ENCODE peak calls at places on chromosome 16, in six cellular contexts. J, I, B, P, M and U are unnamed samples.

GRCh38 chr16:77584205-77584859 is 138.0 kb upstream of the NUDT7 start:
- DNase-seq in I (peak; percentile 85), J (peak; percentile 59), B (peak; percentile 63), P (peak; percentile 59), M (peak; percentile 75), U (peak; percentile 52)

GRCh38 chr16:14347706-14348105 is 276.6 kb downstream of the MRTFB start:
- DNase-seq in B (no peak), J (no peak), I (no peak), M (no peak), P (no peak), U (no peak)

GRCh38 chr16:79360267-79360666 is 240.3 kb downstream of the MAF start:
- DNase-seq in M (no peak), I (peak; percentile 40), J (no peak), B (no peak), P (no peak), U (no peak)

GRCh38 chr16:12097523-12098428 is 121.2 kb downstream of the SNX29 start:
- DNase-seq in I (no peak), P (no peak), B (peak; percentile 84), J (no peak), M (peak; percentile 90), U (peak; percentile 50)

GRCh38 chr16:63135069-63135468 is 1098.8 kb upstream of the CDH8 start:
- DNase-seq in B (no peak), I (no peak), J (no peak), M (no peak), P (no peak), U (no peak)

GRCh38 chr16:49441366-49441780 is 67.8 kb downstream of the C16orf78 start:
- DNase-seq in I (no peak), M (no peak), P (peak; percentile 68), B (no peak), J (no peak), U (peak; percentile 91)

GRCh38 chr16:79261461-79261860 is 339.1 kb downstream of the MAF start:
- DNase-seq in B (no peak), J (peak; percentile 29), I (peak; percentile 25), M (peak; percentile 1), P (peak; percentile 71), U (peak; percentile 70)

GRCh38 chr16:88977028-88977844 is at the start of gene CBFA2T3:
- DNase-seq in B (no peak), M (peak; percentile 55), I (peak; percentile 46), P (no peak), J (no peak), U (no peak)

GRCh38 chr16:66364117-66364958 is 2.2 kb upstream of the CDH5 start:
- DNase-seq in B (no peak), M (peak; percentile 20), I (peak; percentile 23), J (no peak), P (no peak), U (peak; percentile 51)

GRCh38 chr16:67294927-67295326 is 15.6 kb downstream of the PLEKHG4 start:
- DNase-seq in J (no peak), B (peak; percentile 69), I (no peak), P (no peak), M (peak; percentile 37), U (peak; percentile 30)

GRCh38 chr16:58249388-58249779 is 45.4 kb downstream of the PRSS54 start:
- DNase-seq in I (no peak), M (peak; percentile 4), P (no peak), B (no peak), J (no peak), U (no peak)

GRCh38 chr16:11218324-11218962 is 37.6 kb downstream of the SOCS1 start:
- DNase-seq in I (peak; percentile 39), J (no peak), B (peak; percentile 25), M (no peak), P (no peak), U (peak; percentile 31)

GRCh38 chr16:83835972-83836566 is 28.3 kb downstream of the HSBP1 start:
- DNase-seq in J (no peak), I (no peak), P (no peak), B (peak; percentile 86), M (peak; percentile 83), U (no peak)

GRCh38 chr16:66459878-66460277 is 32.8 kb downstream of the BEAN1 start:
- DNase-seq in J (no peak), M (no peak), P (peak; percentile 70), I (no peak), B (no peak), U (peak; percentile 69)

GRCh38 chr16:1870365-1871082 is 1.4 kb downstream of the MEIOB start:
- DNase-seq in P (no peak), B (peak; percentile 79), M (peak; percentile 75), J (no peak), I (peak; percentile 91), U (no peak)

GRCh38 chr16:56634715-56635440 is 2.4 kb downstream of the MT1M start:
- DNase-seq in P (peak; percentile 64), M (no peak), J (no peak), I (no peak), B (no peak), U (no peak)

GRCh38 chr16:31351246-31351936 is 3.6 kb upstream of the ITGAX start:
- DNase-seq in M (no peak), B (no peak), J (no peak), I (no peak), P (no peak), U (no peak)

GRCh38 chr16:14399397-14400284 is 230.4 kb downstream of the PARN start:
- DNase-seq in B (peak; percentile 62), J (no peak), I (peak; percentile 46), M (peak; percentile 77), P (no peak), U (no peak)

GRCh38 chr16:12170103-12171025 is 193.8 kb downstream of the SNX29 start:
- DNase-seq in P (no peak), I (no peak), M (no peak), J (no peak), B (peak; percentile 72), U (no peak)

GRCh38 chr16:55630774-55631173 is 25.0 kb upstream of the SLC6A2 start:
- DNase-seq in M (no peak), I (no peak), J (no peak), B (no peak), P (no peak), U (no peak)

GRCh38 chr16:736936-737481 is 3.8 kb downstream of the CIAO3 start:
- DNase-seq in J (no peak), P (no peak), I (no peak), M (no peak), B (no peak), U (no peak)

GRCh38 chr16:734208-734980 is 6.4 kb downstream of the CIAO3 start:
- DNase-seq in I (no peak), B (no peak), J (no peak), P (no peak), M (no peak), U (no peak)

GRCh38 chr16:733382-734207 is 6.7 kb downstream of the HAGHL start:
- DNase-seq in J (no peak), B (no peak), M (no peak), P (peak; percentile 84), I (peak; percentile 50), U (peak; percentile 34)

GRCh38 chr16:735982-736453 is 4.8 kb downstream of the CIAO3 start:
- DNase-seq in I (no peak), P (no peak), M (no peak), J (no peak), B (no peak), U (no peak)

DNA sequence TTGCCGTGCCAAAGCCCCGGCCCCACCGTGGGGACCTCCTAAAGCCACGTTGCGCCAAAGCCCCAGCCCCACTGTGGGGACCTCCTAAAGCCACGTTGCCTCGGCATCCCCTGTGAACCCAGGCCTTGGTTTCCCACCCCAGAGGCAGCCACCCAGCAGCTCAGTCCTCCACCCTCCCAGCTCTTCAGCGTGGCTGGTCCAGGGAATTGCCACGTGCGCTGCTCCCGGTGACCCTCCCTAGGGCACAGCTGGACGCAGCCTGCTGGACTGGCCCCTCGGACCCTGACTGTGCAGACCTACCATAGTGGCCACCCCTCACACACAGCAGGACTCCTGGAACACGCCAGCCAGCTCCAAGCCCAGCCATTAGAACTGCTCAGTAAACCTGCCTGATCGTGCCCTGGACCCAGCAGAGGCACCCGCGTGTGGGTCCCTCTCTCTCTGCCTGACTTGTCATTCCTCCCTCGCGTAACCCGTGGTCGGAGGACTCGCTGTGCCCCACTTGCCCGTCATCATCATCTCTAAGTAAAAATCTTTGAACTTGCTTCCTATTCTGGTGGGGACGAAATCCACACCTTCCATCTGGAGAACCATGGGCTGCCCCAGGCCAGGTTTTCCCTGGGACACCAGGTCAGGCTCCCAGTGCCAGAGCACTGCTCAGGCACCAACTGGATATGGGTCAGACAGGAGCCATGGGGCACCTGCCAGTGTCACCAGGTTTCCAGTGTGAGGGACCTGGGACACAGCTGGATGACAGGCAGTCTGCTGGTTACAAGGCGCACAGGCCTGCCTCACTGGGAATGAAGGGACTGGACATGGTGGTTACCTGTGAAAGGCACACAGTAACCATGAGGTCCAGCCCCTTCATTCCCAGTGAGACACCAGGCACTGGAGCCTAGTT is 5.6 kb downstream of the CIAO3 start:
- DNase-seq in P (no peak), M (no peak), J (no peak), B (no peak), I (no peak), U (no peak)
- H3K36me3 ChIP-seq in P (peaks cover 3% of the 10 kb centered on the region), M (peaks cover 92% of the 10 kb centered on the region), J (peaks cover 33% of the 10 kb centered on the region), B (peaks cover 50% of the 10 kb centered on the region), I (peaks cover 59% of the 10 kb centered on the region), U (peaks cover 3% of the 10 kb centered on the region)

DNA sequence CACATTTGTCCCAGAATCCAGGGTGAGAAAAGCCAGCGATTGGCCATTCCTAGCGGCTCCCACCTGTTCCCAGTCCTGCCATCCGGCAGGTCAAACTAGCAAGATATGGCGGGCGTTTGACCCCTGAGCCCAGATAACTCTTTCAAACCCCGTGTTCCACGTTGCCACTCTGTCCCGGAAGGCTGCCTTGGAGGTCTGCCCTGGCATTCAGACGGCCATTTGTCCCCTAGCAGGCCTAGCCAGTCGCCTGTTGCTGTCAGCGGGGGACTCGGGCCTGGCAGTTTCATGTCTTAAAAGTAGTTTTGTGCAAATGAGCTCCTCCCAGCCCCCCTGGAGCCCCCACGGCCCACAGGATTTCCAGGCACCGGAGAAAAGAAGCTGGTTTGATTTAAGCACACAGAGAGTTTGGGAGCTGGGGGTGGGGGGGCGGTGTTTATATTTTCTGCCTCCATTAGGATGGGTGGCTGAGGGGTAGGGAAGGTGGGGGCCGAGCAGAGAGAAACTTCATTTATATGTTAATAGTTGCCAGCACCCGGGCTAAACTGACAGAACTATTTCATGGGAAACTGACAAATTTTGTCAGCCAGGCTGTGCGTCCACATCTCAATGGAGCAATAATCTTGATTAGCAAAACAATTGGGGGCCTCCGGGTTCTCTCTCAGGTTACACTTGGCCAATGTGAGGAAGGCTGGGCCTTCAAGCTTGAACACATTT is 240.9 kb upstream of the SALL1 start:
- DNase-seq in B (no peak), M (no peak), J (peak; percentile 44), I (no peak), P (peak; percentile 83), U (peak; percentile 89)
- H2BK5ac ChIP-seq in B (no peak overlapping the region), M (no peak overlapping the region), J (peak overlapping the region; percentile 54), I (no peak overlapping the region), P (peak overlapping the region; percentile 96), U (peak overlapping the region; percentile 67)

GRCh38 chr16:8859913-8860881 is 8.6 kb downstream of the CARHSP1 start:
- DNase-seq in I (no peak), B (peak; percentile 79), P (no peak), M (peak; percentile 89), J (no peak), U (no peak)
- H3K36me3 ChIP-seq in I (peaks cover 47% of the 10 kb centered on the region), B (peaks cover 38% of the 10 kb centered on the region), P (peaks cover 38% of the 10 kb centered on the region), M (peaks cover 46% of the 10 kb centered on the region), J (peaks cover 42% of the 10 kb centered on the region), U (peaks cover 10% of the 10 kb centered on the region)

DNA sequence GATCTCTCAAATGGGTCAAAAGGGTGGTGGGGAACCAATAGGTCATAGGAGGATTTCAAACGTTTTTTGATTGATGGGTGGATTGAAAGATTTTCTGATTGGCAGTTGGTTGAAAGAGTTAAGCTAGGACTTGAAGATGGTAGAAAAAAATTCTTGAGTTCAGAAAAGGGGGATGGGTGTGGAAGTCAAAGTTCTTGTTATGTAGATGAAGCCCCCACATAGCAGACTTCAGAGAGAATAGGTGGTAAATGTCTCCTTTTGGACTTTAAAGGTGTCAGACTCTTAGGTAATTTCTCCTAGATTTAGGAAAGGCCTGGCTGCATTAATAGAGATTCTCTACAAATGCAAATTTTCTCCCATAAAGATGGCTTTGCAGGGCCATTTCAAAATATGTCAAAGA is 163.3 kb downstream of the HS3ST4 start:
- DNase-seq in J (no peak), M (no peak), I (no peak), B (no peak), P (no peak), U (peak; percentile 87)
- H2BK5ac ChIP-seq in J (no peak overlapping the region), M (no peak overlapping the region), I (no peak overlapping the region), B (no peak overlapping the region), P (peak overlapping the region; percentile 98), U (peak overlapping the region; percentile 99)